ENCODE peak calls at places on chromosomes 2 and 18, in nine cellular contexts. L is heart right ventricle, R is ovary, O is psoas muscle, F is left lung, J is cardiac muscle cell, W is PC-9, Q is IMR-90, G is right lobe of liver. E is an unnamed sample.
A peak's percentile ranks its signal among the peaks of the same experiment; 100 is the strongest.

GRCh38 chr2:229044581-229044980 is 226.5 kb downstream of the PID1 start:
- DNase-seq in J (no peak), G (no peak), O (no peak), R (no peak), L (no peak), Q (no peak), F (no peak), W (no peak), E (no peak)

GRCh38 chr2:26532301-26533250 is 54.7 kb upstream of the OTOF start:
- DNase-seq in W (no peak), Q (no peak), G (no peak), L (no peak), R (peak; percentile 0), O (no peak), F (peak; percentile 15), J (no peak), E (no peak)

GRCh38 chr18:5476961-5477800 is 66.6 kb downstream of the EPB41L3 start:
- DNase-seq in R (no peak), G (no peak), O (no peak), W (no peak), Q (peak; percentile 16), J (no peak), F (no peak), L (no peak), E (no peak)

GRCh38 chr2:15460112-15460620 is 101.0 kb downstream of the NBAS start:
- DNase-seq in Q (no peak), L (no peak), O (no peak), R (no peak), W (no peak), J (no peak), G (no peak), F (no peak), E (no peak)

GRCh38 chr2:16222326-16222725 is 282.0 kb downstream of the MYCN start:
- DNase-seq in L (no peak), W (no peak), J (no peak), F (no peak), Q (no peak), R (no peak), G (no peak), O (no peak), E (no peak)

GRCh38 chr2:190913725-190914124 is 33.1 kb downstream of the GLS start:
- DNase-seq in L (no peak), G (no peak), O (no peak), J (no peak), W (no peak), Q (no peak), F (no peak), R (no peak), E (no peak)

GRCh38 chr2:10610213-10610892 is 79.4 kb downstream of the NOL10 start:
- DNase-seq in G (no peak), F (no peak), L (no peak), W (no peak), R (no peak), J (no peak), O (no peak), Q (no peak), E (no peak)

GRCh38 chr2:235605999-235606715 is 112.3 kb downstream of the AGAP1 start:
- DNase-seq in L (no peak), J (no peak), Q (peak; percentile 81), R (no peak), F (no peak), O (no peak), G (no peak), W (no peak), E (no peak)

GRCh38 chr18:68478246-68478645 is 236.7 kb downstream of the TMX3 start:
- DNase-seq in Q (no peak), W (no peak), R (no peak), O (no peak), F (no peak), J (no peak), L (no peak), G (no peak), E (no peak)

GRCh38 chr2:26986576-26986975 is 16.1 kb downstream of the MAPRE3 start:
- DNase-seq in W (no peak), Q (no peak), R (no peak), G (no peak), L (no peak), J (no peak), F (no peak), O (no peak), E (no peak)

GRCh38 chr18:22604390-22604985 is 186.8 kb upstream of the CTAGE1 start:
- DNase-seq in F (no peak), L (peak; percentile 79), J (no peak), R (no peak), O (no peak), W (no peak), G (peak; percentile 66), Q (peak; percentile 36), E (peak; percentile 78)

GRCh38 chr2:219124379-219125110 is 36.1 kb downstream of the NHEJ1 start:
- DNase-seq in L (no peak), W (no peak), O (no peak), Q (peak; percentile 64), R (peak; percentile 37), F (no peak), G (no peak), J (no peak), E (no peak)

GRCh38 chr2:222318026-222318711 is 19.4 kb upstream of the PAX3 start:
- DNase-seq in G (peak; percentile 61), Q (peak; percentile 52), J (peak; percentile 85), F (peak; percentile 71), R (peak; percentile 61), W (peak; percentile 89), O (peak; percentile 66), L (peak; percentile 41), E (no peak)

GRCh38 chr2:223093436-223093839 is 41.4 kb downstream of the KCNE4 start:
- DNase-seq in L (peak; percentile 65), G (no peak), W (no peak), R (peak; percentile 44), O (peak; percentile 64), F (no peak), Q (peak; percentile 72), J (no peak), E (no peak)

GRCh38 chr2:232872826-232873225 is 2.8 kb downstream of the SNORC start:
- DNase-seq in W (no peak), O (no peak), R (peak; percentile 9), F (no peak), L (no peak), Q (no peak), G (no peak), J (no peak), E (no peak)

GRCh38 chr2:36540986-36541750 is 56.8 kb downstream of the FEZ2 start:
- DNase-seq in L (no peak), Q (no peak), G (no peak), J (no peak), W (no peak), R (no peak), O (no peak), F (no peak), E (no peak)

GRCh38 chr2:85167479-85167878 is 34.3 kb downstream of the TCF7L1 start:
- DNase-seq in R (no peak), J (no peak), Q (no peak), F (no peak), G (no peak), W (no peak), L (no peak), O (no peak), E (no peak)

GRCh38 chr2:227877359-227878309 is 6.2 kb downstream of the DAW1 start:
- DNase-seq in L (no peak), G (no peak), O (no peak), R (no peak), F (no peak), J (no peak), Q (no peak), W (no peak), E (no peak)

GRCh38 chr2:158973111-158973510 is 4.7 kb downstream of the TANC1 start:
- DNase-seq in R (no peak), G (no peak), L (no peak), O (no peak), Q (no peak), J (no peak), F (no peak), W (no peak), E (no peak)

GRCh38 chr2:241296767-241297166 is 18.7 kb downstream of the HDLBP start:
- DNase-seq in L (no peak), F (no peak), W (no peak), Q (no peak), O (no peak), J (no peak), R (no peak), G (no peak), E (no peak)
- H3K27me3 ChIP-seq in L (no peaks in the 10 kb centered on the region), F (no peaks in the 10 kb centered on the region), W (no peaks in the 10 kb centered on the region), Q (no peaks in the 10 kb centered on the region), O (no peaks in the 10 kb centered on the region), J (no peaks in the 10 kb centered on the region), R (no peaks in the 10 kb centered on the region), G (no peaks in the 10 kb centered on the region), E (no peaks in the 10 kb centered on the region)

DNA sequence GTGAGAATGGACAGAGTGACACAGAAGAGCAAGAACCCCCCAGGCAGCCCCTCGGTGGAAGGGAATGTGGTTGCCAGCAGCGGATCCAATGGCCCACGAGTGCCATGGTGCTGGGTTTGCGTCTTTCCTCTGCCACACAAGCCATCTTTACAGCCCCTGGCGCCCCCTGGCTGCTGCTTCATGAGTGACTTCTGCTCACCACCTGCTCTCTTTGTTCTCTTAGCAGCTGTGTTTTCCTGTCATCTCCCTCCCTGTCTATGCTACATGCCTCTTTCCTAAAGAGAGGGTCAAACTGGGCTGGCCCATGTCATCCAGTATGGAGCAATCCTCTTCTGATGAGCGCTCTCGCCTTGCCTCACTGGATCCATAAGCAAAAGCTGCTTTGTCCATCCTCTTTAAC is 300.0 kb upstream of the SMIM21 start:
- DNase-seq in R (peak; percentile 45), L (peak; percentile 33), W (peak; percentile 10), Q (peak; percentile 30), G (no peak), J (peak; percentile 63), O (peak; percentile 19), F (no peak), E (no peak)
- TF ChIP-seq CTCF in R (no peak), L (peak; percentile 64), W (peak; percentile 53), Q (peak; percentile 48), G (peak; percentile 14), J (peak; percentile 67), O (peak; percentile 10), F (peak; percentile 25), E (no peak)

DNA sequence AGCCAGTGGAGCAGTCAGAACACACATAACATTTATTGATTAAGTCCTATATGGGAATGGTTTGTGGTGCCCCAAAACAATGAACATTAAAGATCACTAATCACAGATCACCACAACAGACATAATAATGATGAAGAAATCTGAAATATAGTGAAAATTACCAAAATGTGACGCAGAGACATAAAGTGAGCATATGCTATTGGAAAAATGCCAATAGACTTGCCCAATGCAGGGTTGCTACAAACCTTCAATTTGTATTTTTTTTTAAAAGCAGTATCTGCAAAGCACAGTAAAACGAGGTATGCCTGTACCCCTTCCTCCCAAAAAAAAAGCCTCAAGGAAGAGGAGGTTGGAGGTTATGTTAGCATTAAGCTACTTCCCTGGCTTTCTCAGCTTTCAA is 131.1 kb downstream of the RBMS1 start:
- DNase-seq in J (no peak), F (no peak), L (no peak), O (no peak), W (no peak), Q (no peak), G (no peak), R (no peak), E (no peak)
- H3K4me1 ChIP-seq in J (peaks cover 27% of the 10 kb centered on the region), F (peaks cover 79% of the 10 kb centered on the region), L (peaks cover 92% of the 10 kb centered on the region), O (peaks cover 55% of the 10 kb centered on the region), W (no peaks in the 10 kb centered on the region), Q (peaks cover 14% of the 10 kb centered on the region), G (no peaks in the 10 kb centered on the region), R (peaks cover 27% of the 10 kb centered on the region), E (peaks cover 30% of the 10 kb centered on the region)

DNA sequence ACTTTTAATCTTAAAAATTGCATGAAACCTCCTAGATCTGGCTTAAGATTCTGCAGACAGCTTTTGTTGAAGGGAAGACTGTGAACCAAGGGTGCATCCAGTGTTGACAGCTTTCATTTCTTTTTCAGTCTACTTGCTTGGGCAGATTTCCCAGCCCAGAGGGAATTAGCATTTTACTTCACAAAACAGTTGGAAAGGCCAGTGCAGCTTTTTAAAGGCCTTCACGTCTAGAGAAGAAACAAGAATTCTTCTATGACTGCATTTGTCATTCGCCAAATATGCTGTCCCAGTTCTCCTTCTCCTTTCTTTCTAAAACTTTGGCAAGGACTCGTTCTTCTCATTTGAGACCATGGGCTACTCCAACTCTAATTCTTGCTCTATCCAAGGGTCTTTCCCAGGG is 17.4 kb downstream of the NTSR2 start:
- DNase-seq in J (no peak), F (no peak), G (no peak), O (no peak), W (no peak), Q (no peak), R (no peak), L (no peak), E (no peak)
- H3K27me3 ChIP-seq in J (no peaks in the 10 kb centered on the region), F (peaks cover 2% of the 10 kb centered on the region), G (no peaks in the 10 kb centered on the region), O (no peaks in the 10 kb centered on the region), W (no peaks in the 10 kb centered on the region), Q (peaks cover 53% of the 10 kb centered on the region), R (no peaks in the 10 kb centered on the region), L (no peaks in the 10 kb centered on the region), E (no peaks in the 10 kb centered on the region)